ENCODE peak calls at places on chromosome 15, in four cellular contexts. L, U, E and R are unnamed samples.

GRCh38 chr15:57861039-57861638 is 154.6 kb downstream of the POLR2M start:
- DNase-seq in E (peak; percentile 27), U (peak; percentile 69), L (peak; percentile 20), R (no peak)

GRCh38 chr15:53072077-53072476 is 281.9 kb upstream of the ONECUT1 start:
- DNase-seq in L (peak; percentile 5), E (peak; percentile 87), U (peak; percentile 38), R (no peak)

GRCh38 chr15:57639306-57639705 is 47.6 kb downstream of the MYZAP start:
- DNase-seq in E (no peak), U (no peak), L (no peak), R (no peak)

GRCh38 chr15:82936966-82937647 is 15.4 kb downstream of the HOMER2 start:
- DNase-seq in E (no peak), U (peak; percentile 40), L (no peak), R (no peak)

GRCh38 chr15:74482661-74483060 is 21.7 kb upstream of the UBL7 start:
- DNase-seq in E (no peak), U (no peak), L (peak; percentile 15), R (no peak)

GRCh38 chr15:48285329-48286214 is 45.7 kb upstream of the DUT start:
- DNase-seq in U (peak; percentile 89), L (peak; percentile 65), E (peak; percentile 43), R (no peak)

GRCh38 chr15:50219820-50220219 is 37.8 kb downstream of the SLC27A2 start:
- DNase-seq in E (no peak), U (peak; percentile 83), L (no peak), R (no peak)

GRCh38 chr15:55186331-55186730 is 10.4 kb downstream of the RSL24D1 start:
- DNase-seq in L (no peak), E (no peak), U (no peak), R (no peak)

GRCh38 chr15:73679180-73679579 is 5.0 kb upstream of the CD276 start:
- DNase-seq in L (no peak), E (no peak), U (no peak), R (no peak)

GRCh38 chr15:57424628-57425405 is 48.5 kb downstream of the CGNL1 start:
- DNase-seq in U (no peak), L (no peak), E (no peak), R (no peak)

GRCh38 chr15:33737687-33738606 is 230.3 kb upstream of the CHRM5 start:
- DNase-seq in E (no peak), U (no peak), L (peak; percentile 25), R (no peak)

GRCh38 chr15:45138814-45139765 is 9.3 kb downstream of the DUOX1 start:
- DNase-seq in L (no peak), E (no peak), U (no peak), R (no peak)

GRCh38 chr15:90671216-90671615 is 45.9 kb upstream of the BLM start:
- DNase-seq in U (no peak), E (no peak), L (no peak), R (no peak)

GRCh38 chr15:98943609-98944111 is 63.9 kb downstream of the PGPEP1L start:
- DNase-seq in E (peak; percentile 64), L (no peak), U (peak; percentile 66), R (no peak)

GRCh38 chr15:59400103-59400813 is 27.6 kb upstream of the MYO1E start:
- DNase-seq in E (no peak), L (no peak), U (no peak), R (no peak)

GRCh38 chr15:69074843-69075224 is 60.3 kb downstream of the NOX5 start:
- DNase-seq in U (peak; percentile 32), L (no peak), E (no peak), R (no peak)

GRCh38 chr15:59691194-59691805 is 2.2 kb upstream of the BNIP2 start:
- DNase-seq in L (peak; percentile 50), E (peak; percentile 45), U (peak; percentile 53), R (no peak)

GRCh38 chr15:95365615-95366107 is 964.8 kb upstream of the NR2F2 start:
- DNase-seq in U (peak; percentile 44), E (peak; percentile 43), L (peak; percentile 88), R (no peak)

GRCh38 chr15:73982251-73982962 is 9.7 kb downstream of the STOML1 start:
- DNase-seq in L (peak; percentile 59), E (peak; percentile 80), U (peak; percentile 88), R (peak; percentile 90)

GRCh38 chr15:61146643-61147230 is 82.4 kb downstream of the RORA start:
- DNase-seq in E (no peak), L (no peak), U (no peak), R (no peak)

GRCh38 chr15:41597787-41598186 is 38.8 kb downstream of the TYRO3 start:
- DNase-seq in L (no peak), U (no peak), E (no peak), R (no peak)

GRCh38 chr15:88118741-88119140 is 137.8 kb downstream of the NTRK3 start:
- DNase-seq in E (no peak), L (no peak), U (no peak), R (no peak)

GRCh38 chr15:68990755-68991500 is 23.6 kb upstream of the NOX5 start:
- DNase-seq in L (no peak), U (no peak), E (no peak), R (no peak)

GRCh38 chr15:79185199-79185598 is 94.6 kb upstream of the RASGRF1 start:
- DNase-seq in E (no peak), U (peak; percentile 11), L (peak; percentile 18), R (no peak)

GRCh38 chr15:85114886-85115285 is 133.2 kb downstream of the PDE8A start:
- DNase-seq in L (no peak), E (no peak), U (no peak), R (no peak)

GRCh38 chr15:23118208-23118607 is 18.4 kb downstream of the GOLGA6L1 start:
- DNase-seq in U (no peak), L (no peak), E (no peak), R (no peak)

GRCh38 chr15:59539799-59540198 is 71.8 kb upstream of the GCNT3 start:
- DNase-seq in E (no peak), L (peak; percentile 21), U (peak; percentile 28), R (no peak)